ENCODE peak calls at places on chromosomes 7 and 10, in eight cellular contexts. C is mammary epithelial cell, O is HepG2, T is thoracic aorta, Q is SK-N-SH, E is MM.1S, M is mesendoderm, D is astrocyte. A is an unnamed sample.

GRCh38 chr10:2207246-2207922 is 470.1 kb upstream of the ADARB2 start:
- DNase-seq in C (no peak), O (no peak), T (no peak), Q (no peak), E (no peak), M (no peak), D (no peak), A (no peak)

GRCh38 chr7:13117103-13117502 is 429.7 kb downstream of the ARL4A start:
- DNase-seq in C (no peak), O (peak), T (no peak), Q (no peak), E (no peak), M (peak), D (no peak), A (peak)

GRCh38 chr10:110414563-110415309 is 83.0 kb upstream of the DUSP5 start:
- DNase-seq in C (peak), O (peak), T (no peak), Q (no peak), E (peak), M (no peak), D (peak), A (peak)

GRCh38 chr7:50339990-50340500 is 35.5 kb downstream of the IKZF1 start:
- DNase-seq in C (no peak), O (no peak), T (no peak), Q (no peak), E (no peak), M (peak), D (no peak), A (no peak)

GRCh38 chr7:131190146-131190545 is 137.5 kb upstream of the MKLN1 start:
- DNase-seq in C (no peak), O (no peak), T (no peak), Q (no peak), E (no peak), M (peak), D (no peak), A (no peak)

GRCh38 chr7:70193514-70193913 is 595.2 kb downstream of the AUTS2 start:
- DNase-seq in C (peak), O (no peak), T (no peak), Q (peak), E (peak), M (no peak), D (peak), A (no peak)

GRCh38 chr7:116630357-116630756 is 41.6 kb upstream of the MET start:
- DNase-seq in C (peak), O (no peak), T (no peak), Q (no peak), E (peak), M (no peak), D (no peak), A (no peak)

GRCh38 chr10:101229275-101230184 is at the start of gene LBX1:
- DNase-seq in C (no peak), O (no peak), T (no peak), Q (peak), E (no peak), M (no peak), D (no peak), A (no peak)

GRCh38 chr7:72818663-72819366 is 9.2 kb downstream of the TYW1B start:
- DNase-seq in C (no peak), O (no peak), T (no peak), Q (no peak), E (no peak), M (no peak), D (no peak), A (no peak)

GRCh38 chr7:109206196-109206595 is 636.5 kb downstream of the DNAJB9 start:
- DNase-seq in C (no peak), O (no peak), T (no peak), Q (no peak), E (no peak), M (peak), D (no peak), A (no peak)

GRCh38 chr10:113604572-113604971 is 51.7 kb downstream of the HABP2 start:
- DNase-seq in C (no peak), O (no peak), T (no peak), Q (no peak), E (no peak), M (no peak), D (no peak), A (no peak)

GRCh38 chr10:69237528-69238159 is 17.5 kb downstream of the HKDC1 start:
- DNase-seq in C (peak), O (peak), T (peak), Q (peak), E (peak), M (peak), D (no peak), A (peak)

GRCh38 chr7:133290041-133290440 is 37.2 kb downstream of the EXOC4 start:
- DNase-seq in C (no peak), O (no peak), T (no peak), Q (no peak), E (no peak), M (no peak), D (peak), A (peak)

GRCh38 chr10:124522131-124522902 is 60.7 kb downstream of the LHPP start:
- DNase-seq in C (no peak), O (no peak), T (no peak), Q (no peak), E (no peak), M (no peak), D (no peak), A (no peak)

GRCh38 chr10:87740232-87740631 is 77.8 kb downstream of the ATAD1 start:
- DNase-seq in C (peak), O (peak), T (no peak), Q (no peak), E (no peak), M (no peak), D (peak), A (no peak)

GRCh38 chr10:51014680-51015425 is 59.4 kb upstream of the PRKG1 start:
- DNase-seq in C (no peak), O (no peak), T (no peak), Q (no peak), E (peak), M (no peak), D (no peak), A (no peak)

GRCh38 chr7:101781384-101781783 is 36.0 kb upstream of the CUX1 start:
- DNase-seq in C (no peak), O (no peak), T (no peak), Q (peak), E (no peak), M (no peak), D (no peak), A (no peak)

GRCh38 chr10:7192831-7193348 is 217.9 kb downstream of the SFMBT2 start:
- DNase-seq in C (no peak), O (no peak), T (no peak), Q (no peak), E (no peak), M (no peak), D (no peak), A (no peak)

GRCh38 chr10:593901-594457 is 95.5 kb downstream of the DIP2C start:
- DNase-seq in C (no peak), O (no peak), T (no peak), Q (no peak), E (no peak), M (no peak), D (peak), A (peak)

GRCh38 chr10:96619803-96620773 is 33.3 kb upstream of the TM9SF3 start:
- DNase-seq in C (peak), O (no peak), T (no peak), Q (no peak), E (no peak), M (no peak), D (no peak), A (no peak)

GRCh38 chr10:14556285-14556956 is 218.3 kb downstream of the FAM107B start:
- DNase-seq in C (no peak), O (peak), T (no peak), Q (no peak), E (peak), M (peak), D (no peak), A (peak)

GRCh38 chr10:24114561-24114960 is 94.4 kb upstream of the KIAA1217 start:
- DNase-seq in C (no peak), O (no peak), T (no peak), Q (peak), E (no peak), M (peak), D (peak), A (no peak)

GRCh38 chr7:93228302-93228701 is 2.0 kb upstream of the HEPACAM2 start:
- DNase-seq in C (peak), O (peak), T (no peak), Q (peak), E (peak), M (peak), D (peak), A (peak)

GRCh38 chr10:10515479-10516204 is 502.0 kb upstream of the CELF2 start:
- DNase-seq in C (no peak), O (no peak), T (no peak), Q (no peak), E (no peak), M (no peak), D (peak), A (peak)

GRCh38 chr10:49070701-49071100 is 44.6 kb downstream of the VSTM4 start:
- DNase-seq in C (no peak), O (no peak), T (no peak), Q (no peak), E (no peak), M (no peak), D (no peak), A (no peak)

GRCh38 chr10:75407716-75408511 is 6.3 kb upstream of the ZNF503 start:
- DNase-seq in C (peak), O (no peak), T (no peak), Q (no peak), E (no peak), M (peak), D (no peak), A (no peak)

GRCh38 chr7:16915405-16915804 is 33.6 kb upstream of the AGR3 start:
- DNase-seq in C (peak), O (no peak), T (no peak), Q (no peak), E (no peak), M (peak), D (peak), A (peak)

GRCh38 chr10:86659161-86659691 is 4.9 kb downstream of the OPN4 start:
- DNase-seq in C (no peak), O (no peak), T (no peak), Q (no peak), E (no peak), M (no peak), D (no peak), A (no peak)

GRCh38 chr7:22853674-22854157 is 31.1 kb upstream of the TOMM7 start:
- DNase-seq in C (no peak), O (no peak), T (peak), Q (peak), E (peak), M (peak), D (no peak), A (no peak)

GRCh38 chr7:51630933-51631332 is 314.3 kb upstream of the COBL start:
- DNase-seq in C (no peak), O (no peak), T (no peak), Q (no peak), E (no peak), M (no peak), D (no peak), A (no peak)

GRCh38 chr10:86945361-86946214 is 11.8 kb downstream of the MMRN2 start:
- DNase-seq in C (no peak), O (peak), T (peak), Q (peak), E (no peak), M (peak), D (no peak), A (no peak)

GRCh38 chr7:64839910-64840309 is 45.7 kb downstream of the ZNF138 start:
- DNase-seq in C (no peak), O (no peak), T (no peak), Q (no peak), E (no peak), M (no peak), D (no peak), A (no peak)

GRCh38 chr7:64834989-64835388 is 40.8 kb downstream of the ZNF138 start:
- DNase-seq in C (no peak), O (no peak), T (no peak), Q (no peak), E (no peak), M (no peak), D (no peak), A (no peak)

DNA sequence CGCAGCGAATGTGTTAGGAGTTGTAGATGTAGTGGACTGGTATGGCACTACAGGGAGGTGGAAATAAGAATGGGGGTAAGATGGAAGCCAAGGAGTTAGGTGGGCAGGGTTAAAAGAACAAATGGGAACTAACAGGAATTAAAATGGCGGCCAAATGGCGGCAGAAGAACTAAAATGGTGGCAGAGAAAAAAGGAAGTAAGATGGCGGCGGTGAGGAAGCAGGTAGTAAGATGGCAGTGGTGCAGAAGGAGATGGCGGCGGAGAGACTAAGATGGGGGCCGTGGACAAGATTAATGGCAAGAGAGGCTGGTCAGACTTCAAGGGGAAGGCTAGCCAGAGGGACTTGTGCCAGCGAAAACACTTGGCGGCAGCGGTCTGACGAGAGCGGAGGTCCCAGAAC is 44.5 kb downstream of the ZNF138 start:
- DNase-seq in C (no peak), O (no peak), T (no peak), Q (no peak), E (no peak), M (no peak), D (no peak), A (no peak)
- H3K27ac ChIP-seq in C (no peak), O (no peak), T (no peak), Q (no peak), E (no peak), M (no peak), D (no peak), A (no peak)

GRCh38 chr7:142636751-142637150 is 112.5 kb upstream of the PRSS1 start:
- DNase-seq in C (no peak), O (no peak), T (no peak), Q (no peak), E (no peak), M (no peak), D (no peak), A (no peak)
- H3K4me3 ChIP-seq in C (no peak), O (no peak), T (no peak), Q (no peak), E (no peak), M (no peak), D (no peak), A (no peak)

DNA sequence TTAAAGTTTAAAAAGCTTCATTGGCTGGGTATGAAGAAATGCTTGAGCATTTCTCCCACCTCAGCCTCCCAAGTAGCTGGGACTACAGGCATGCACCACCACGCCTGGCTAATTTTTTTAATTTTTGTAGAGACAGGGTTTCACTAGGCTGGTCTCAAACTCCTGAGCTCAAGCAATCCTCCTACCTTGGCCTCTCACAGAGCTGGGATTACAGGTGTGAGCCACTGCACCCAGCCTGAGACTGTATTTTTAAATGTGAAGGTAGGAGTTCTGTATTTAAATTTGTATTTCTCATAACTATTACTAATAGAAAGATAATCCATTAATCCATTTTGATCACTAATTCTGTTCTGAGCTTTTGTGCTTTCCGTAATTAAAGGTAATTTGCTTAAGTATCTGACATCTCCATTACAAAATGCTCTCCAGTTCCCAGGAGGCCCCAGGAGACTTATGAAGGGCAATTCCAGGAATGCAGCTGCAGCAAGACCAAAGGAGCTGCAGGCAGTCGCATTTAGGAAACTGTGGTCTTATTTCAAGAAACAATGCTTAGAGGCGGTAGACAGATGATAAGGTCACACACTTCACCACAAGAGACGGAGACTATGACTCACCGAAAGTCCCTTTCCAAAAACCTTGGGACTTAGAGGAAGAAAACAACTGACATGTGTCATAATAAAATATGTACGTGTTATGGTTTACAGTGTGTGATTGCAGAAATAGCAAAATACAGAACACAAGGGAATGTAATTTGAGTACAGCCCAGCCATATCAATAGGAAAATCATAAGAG is 23.3 kb downstream of the YAE1 start:
- DNase-seq in C (peak), O (no peak), T (no peak), Q (no peak), E (peak), M (peak), D (peak), A (peak)
- H3K27ac ChIP-seq in C (peak), O (no peak), T (no peak), Q (peak), E (peak), M (peak), D (peak), A (peak)

DNA sequence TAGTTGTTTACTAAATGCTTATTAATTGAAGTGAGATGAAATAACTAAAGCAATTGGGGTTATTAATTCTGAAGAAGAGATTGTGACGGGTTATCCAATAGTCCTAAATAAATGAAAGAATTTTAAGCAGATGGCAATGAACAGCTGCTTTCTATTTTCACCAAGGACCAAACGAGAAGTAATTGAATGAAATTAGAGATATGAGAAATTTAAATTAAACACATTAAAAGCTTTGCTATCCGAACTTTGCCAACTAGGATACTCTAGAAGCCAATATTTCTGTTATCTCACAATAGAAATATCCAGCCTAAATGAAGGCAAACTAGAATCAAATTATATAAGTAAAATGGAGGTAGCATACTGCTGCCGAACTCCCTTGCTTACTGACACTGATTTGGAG is 103.2 kb downstream of the GPR37 start:
- DNase-seq in C (no peak), O (no peak), T (no peak), Q (no peak), E (no peak), M (no peak), D (no peak), A (no peak)
- H3K4me3 ChIP-seq in C (no peak), O (no peak), T (no peak), Q (no peak), E (no peak), M (no peak), D (no peak), A (no peak)

DNA sequence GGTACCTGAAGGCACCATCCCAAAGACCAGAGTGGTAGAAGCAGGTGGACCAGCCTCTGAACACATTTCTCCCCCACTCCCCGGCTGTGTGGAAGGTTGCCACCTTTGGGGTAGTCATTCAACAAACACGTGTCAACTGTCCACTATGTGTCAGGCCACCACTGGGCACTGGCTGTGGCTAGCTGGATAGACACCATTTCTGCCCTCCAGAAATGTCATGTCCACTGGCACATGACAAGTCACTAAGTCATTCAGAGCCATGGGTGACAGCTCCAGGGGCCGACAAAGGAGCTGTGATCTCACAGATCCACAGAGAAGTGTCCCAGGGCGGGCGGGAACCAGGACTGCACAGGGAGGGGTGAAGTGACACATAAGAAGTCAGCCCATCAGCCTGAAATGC is 99.6 kb downstream of the EGFR start:
- DNase-seq in C (no peak), O (no peak), T (no peak), Q (no peak), E (no peak), M (no peak), D (no peak), A (no peak)
- H3K27ac ChIP-seq in C (no peak), O (no peak), T (no peak), Q (no peak), E (no peak), M (no peak), D (no peak), A (no peak)

DNA sequence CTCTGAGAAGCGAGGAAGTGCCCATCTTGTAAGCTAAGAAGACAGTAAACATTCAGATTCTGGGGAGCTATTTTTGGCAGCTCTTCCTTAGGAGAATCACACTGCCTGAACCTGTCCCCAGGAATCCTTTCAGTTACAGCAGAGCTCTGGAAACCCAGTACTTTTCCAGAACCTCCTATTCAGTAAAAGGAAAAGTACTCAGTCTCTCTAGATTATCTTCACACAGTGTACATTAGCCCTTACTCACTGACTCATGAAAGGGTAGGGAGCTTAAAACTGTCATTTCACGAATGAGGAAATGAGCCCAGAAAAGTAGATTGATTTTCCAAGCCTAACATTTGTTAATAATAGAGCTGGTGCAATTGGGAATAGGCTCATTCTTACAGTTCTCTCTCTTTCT is 3.9 kb upstream of the CNNM1 start:
- DNase-seq in C (no peak), O (peak), T (no peak), Q (no peak), E (no peak), M (no peak), D (no peak), A (no peak)
- H3K4me3 ChIP-seq in C (no peak), O (no peak), T (no peak), Q (no peak), E (no peak), M (no peak), D (no peak), A (no peak)

GRCh38 chr7:150398108-150398964 is 19.2 kb downstream of the ZNF775 start:
- DNase-seq in C (no peak), O (no peak), T (no peak), Q (no peak), E (no peak), M (no peak), D (no peak), A (no peak)
- H3K27ac ChIP-seq in C (no peak), O (no peak), T (no peak), Q (no peak), E (no peak), M (no peak), D (no peak), A (no peak)

DNA sequence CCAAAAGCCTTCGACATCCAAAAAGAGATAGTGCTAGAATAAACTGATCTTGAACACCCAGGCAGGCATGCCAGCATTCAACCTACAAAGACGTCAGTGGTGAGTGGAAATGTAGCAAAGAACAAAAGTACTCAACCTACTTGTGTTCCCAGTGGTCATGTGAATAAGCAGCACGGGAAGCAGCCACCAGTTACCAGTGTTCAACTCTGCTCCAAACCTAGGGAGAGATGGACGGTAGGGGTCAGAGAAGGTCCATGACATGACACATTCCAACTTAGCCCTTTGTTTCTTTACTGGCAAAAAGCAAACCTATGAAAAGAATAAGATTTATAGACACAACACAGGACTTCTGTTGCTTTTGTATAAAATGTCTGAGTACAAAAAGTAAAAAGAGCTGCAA is 511.4 kb downstream of the XPNPEP1 start:
- DNase-seq in C (no peak), O (peak), T (no peak), Q (no peak), E (no peak), M (no peak), D (no peak), A (no peak)
- H3K4me3 ChIP-seq in C (no peak), O (no peak), T (no peak), Q (no peak), E (no peak), M (no peak), D (no peak), A (no peak)